ENCODE peak calls at places on chromosomes 13 and 19, in ten cellular contexts. A is HFF-Myc; Q is AG04450; O is GM23248; R is gastrocnemius medialis; W is CD8-positive, alpha-beta T cell; L is kidney epithelial cell; E is DND-41; V is cardiac fibroblast; D is breast epithelium. I is an unnamed sample.

GRCh38 chr19:57803594-57804325 is 11.0 kb downstream of the ZNF552 start:
- DNase-seq in A (peak), Q (peak), O (peak), R (no peak), W (no peak), L (peak), E (peak), V (peak), D (no peak), I (no peak)

GRCh38 chr19:54696766-54697165 is 27.5 kb upstream of the KIR3DL3 start:
- DNase-seq in A (no peak), Q (no peak), O (no peak), R (no peak), W (no peak), L (no peak), E (no peak), V (no peak), D (no peak), I (no peak)

GRCh38 chr19:21604941-21605548 is 99.6 kb downstream of the ZNF429 start:
- DNase-seq in A (no peak), Q (no peak), O (peak), R (peak), W (no peak), L (no peak), E (no peak), V (peak), D (peak), I (no peak)

GRCh38 chr19:1823539-1824251 is 11.6 kb upstream of the ATP8B3 start:
- DNase-seq in A (no peak), Q (no peak), O (no peak), R (no peak), W (no peak), L (no peak), E (no peak), V (no peak), D (no peak), I (no peak)

GRCh38 chr13:30572859-30573275 is 44.9 kb upstream of the USPL1 start:
- DNase-seq in A (no peak), Q (no peak), O (peak), R (no peak), W (no peak), L (no peak), E (peak), V (peak), D (no peak), I (no peak)

GRCh38 chr19:41431426-41432386 is 4.5 kb upstream of the B3GNT8 start:
- DNase-seq in A (no peak), Q (no peak), O (peak), R (peak), W (no peak), L (no peak), E (no peak), V (peak), D (no peak), I (no peak)

GRCh38 chr19:2016041-2016807 is 710 bp upstream of the BTBD2 start:
- DNase-seq in A (no peak), Q (peak), O (peak), R (peak), W (peak), L (no peak), E (peak), V (peak), D (peak), I (no peak)

GRCh38 chr19:48108997-48109782 is 1.4 kb downstream of the PLA2G4C start:
- DNase-seq in A (no peak), Q (no peak), O (no peak), R (no peak), W (no peak), L (no peak), E (no peak), V (no peak), D (no peak), I (no peak)

GRCh38 chr13:38733146-38733545 is 46.3 kb downstream of the FREM2 start:
- DNase-seq in A (no peak), Q (no peak), O (no peak), R (no peak), W (no peak), L (no peak), E (no peak), V (no peak), D (no peak), I (no peak)

GRCh38 chr19:55591555-55591954 is 7.8 kb downstream of the FIZ1 start:
- DNase-seq in A (no peak), Q (no peak), O (no peak), R (no peak), W (no peak), L (no peak), E (no peak), V (no peak), D (no peak), I (no peak)

GRCh38 chr19:37007587-37008220 is 70.5 kb upstream of the ZNF420 start:
- DNase-seq in A (peak), Q (peak), O (peak), R (peak), W (peak), L (no peak), E (no peak), V (peak), D (peak), I (no peak)

GRCh38 chr19:7772752-7773291 is 9.8 kb downstream of the CLEC4M start:
- DNase-seq in A (no peak), Q (no peak), O (peak), R (no peak), W (no peak), L (no peak), E (no peak), V (peak), D (no peak), I (no peak)

GRCh38 chr19:3178973-3179738 is 587 bp downstream of the S1PR4 start:
- DNase-seq in A (no peak), Q (no peak), O (no peak), R (no peak), W (no peak), L (no peak), E (no peak), V (no peak), D (no peak), I (no peak)

GRCh38 chr19:38905620-38906019 is 5.9 kb downstream of the NFKBIB start:
- DNase-seq in A (no peak), Q (no peak), O (no peak), R (no peak), W (no peak), L (no peak), E (no peak), V (no peak), D (no peak), I (no peak)

GRCh38 chr13:108463365-108463764 is 166.0 kb upstream of the MYO16 start:
- DNase-seq in A (peak), Q (peak), O (peak), R (no peak), W (no peak), L (peak), E (no peak), V (peak), D (no peak), I (no peak)

GRCh38 chr19:31349160-31349881 is at the start of gene TSHZ3:
- DNase-seq in A (no peak), Q (no peak), O (peak), R (peak), W (peak), L (no peak), E (peak), V (peak), D (no peak), I (no peak)

GRCh38 chr19:53945441-53945840 is 17.3 kb upstream of the CACNG8 start:
- DNase-seq in A (no peak), Q (no peak), O (peak), R (no peak), W (no peak), L (no peak), E (no peak), V (peak), D (no peak), I (no peak)

GRCh38 chr13:49064459-49064858 is 88.7 kb downstream of the FNDC3A start:
- DNase-seq in A (no peak), Q (no peak), O (no peak), R (no peak), W (no peak), L (no peak), E (no peak), V (no peak), D (no peak), I (no peak)

GRCh38 chr13:50844181-50844875 is 836 bp upstream of the DLEU7 start:
- DNase-seq in A (no peak), Q (no peak), O (no peak), R (no peak), W (no peak), L (no peak), E (peak), V (no peak), D (no peak), I (no peak)

GRCh38 chr19:40053491-40053890 is 2.5 kb downstream of the ZNF780B start:
- DNase-seq in A (no peak), Q (no peak), O (no peak), R (no peak), W (no peak), L (no peak), E (no peak), V (no peak), D (no peak), I (no peak)

GRCh38 chr19:5973867-5974635 is 3.9 kb downstream of the RANBP3 start:
- DNase-seq in A (no peak), Q (no peak), O (peak), R (no peak), W (no peak), L (no peak), E (no peak), V (no peak), D (no peak), I (no peak)

GRCh38 chr13:58858870-58859371 is 1227.4 kb downstream of the PCDH17 start:
- DNase-seq in A (no peak), Q (no peak), O (no peak), R (no peak), W (no peak), L (no peak), E (no peak), V (no peak), D (no peak), I (no peak)

GRCh38 chr13:58852076-58852475 is 1220.5 kb downstream of the PCDH17 start:
- DNase-seq in A (no peak), Q (no peak), O (no peak), R (no peak), W (no peak), L (no peak), E (no peak), V (no peak), D (no peak), I (no peak)

DNA sequence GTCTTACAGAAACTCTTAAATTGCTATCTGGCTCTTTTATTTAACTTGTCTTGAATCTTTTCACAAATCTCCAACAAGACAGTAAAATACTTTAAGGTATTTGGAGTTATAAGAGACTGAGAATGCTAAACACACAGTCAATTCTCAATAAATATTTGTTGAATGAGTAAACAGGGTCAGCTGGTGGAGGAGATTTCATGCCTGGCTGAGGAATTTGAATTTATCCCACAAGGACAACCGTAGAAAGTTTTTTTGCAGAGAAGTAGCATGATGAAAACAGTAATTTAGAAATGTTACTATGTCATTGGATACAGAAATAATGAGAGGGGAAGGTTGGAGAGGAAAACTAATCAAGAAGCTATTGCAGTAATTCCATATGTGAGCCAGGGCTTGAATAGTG is 1223.7 kb downstream of the PCDH17 start:
- DNase-seq in A (no peak), Q (no peak), O (no peak), R (no peak), W (no peak), L (no peak), E (no peak), V (no peak), D (no peak), I (no peak)
- H3K4me3 ChIP-seq in A (no peak), Q (no peak), O (no peak), R (no peak), W (no peak), L (no peak), E (no peak), V (no peak), D (no peak), I (no peak)

GRCh38 chr19:46296722-46297431 is at the start of gene HIF3A:
- DNase-seq in A (no peak), Q (no peak), O (peak), R (no peak), W (no peak), L (no peak), E (no peak), V (peak), D (no peak), I (no peak)

GRCh38 chr19:46297700-46298476 is 1.0 kb downstream of the HIF3A start:
- DNase-seq in A (no peak), Q (no peak), O (no peak), R (peak), W (no peak), L (no peak), E (no peak), V (peak), D (peak), I (no peak)

GRCh38 chr19:46298477-46299003 is 1.7 kb downstream of the HIF3A start:
- DNase-seq in A (no peak), Q (no peak), O (no peak), R (no peak), W (no peak), L (no peak), E (no peak), V (no peak), D (no peak), I (no peak)

GRCh38 chr19:46299004-46299509 is 2.2 kb downstream of the HIF3A start:
- DNase-seq in A (peak), Q (peak), O (peak), R (peak), W (no peak), L (peak), E (peak), V (peak), D (peak), I (no peak)

DNA sequence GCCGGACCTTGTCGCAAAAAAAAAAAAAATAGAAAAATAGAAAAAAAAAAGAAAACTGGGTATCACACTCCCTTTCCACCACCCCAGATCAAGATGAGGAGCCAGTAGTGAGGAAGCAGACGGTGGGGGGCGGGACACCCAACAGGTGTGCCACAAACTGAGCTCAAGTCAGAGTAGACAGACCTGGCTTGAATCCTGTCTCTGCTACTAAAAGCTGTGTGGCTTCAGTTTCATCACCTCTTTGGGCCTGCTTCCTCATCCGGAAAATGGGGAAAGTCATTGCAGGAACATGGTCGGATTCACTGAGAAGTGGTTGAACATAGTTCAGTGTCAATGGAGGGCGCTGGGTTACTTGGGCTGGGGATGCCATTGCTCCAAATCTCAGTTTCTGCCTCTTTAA is 2.9 kb downstream of the HIF3A start:
- DNase-seq in A (no peak), Q (no peak), O (no peak), R (no peak), W (no peak), L (no peak), E (no peak), V (no peak), D (no peak), I (no peak)
- H3K4me3 ChIP-seq in A (no peak), Q (no peak), O (no peak), R (peak), W (no peak), L (no peak), E (no peak), V (peak), D (peak), I (peak)

DNA sequence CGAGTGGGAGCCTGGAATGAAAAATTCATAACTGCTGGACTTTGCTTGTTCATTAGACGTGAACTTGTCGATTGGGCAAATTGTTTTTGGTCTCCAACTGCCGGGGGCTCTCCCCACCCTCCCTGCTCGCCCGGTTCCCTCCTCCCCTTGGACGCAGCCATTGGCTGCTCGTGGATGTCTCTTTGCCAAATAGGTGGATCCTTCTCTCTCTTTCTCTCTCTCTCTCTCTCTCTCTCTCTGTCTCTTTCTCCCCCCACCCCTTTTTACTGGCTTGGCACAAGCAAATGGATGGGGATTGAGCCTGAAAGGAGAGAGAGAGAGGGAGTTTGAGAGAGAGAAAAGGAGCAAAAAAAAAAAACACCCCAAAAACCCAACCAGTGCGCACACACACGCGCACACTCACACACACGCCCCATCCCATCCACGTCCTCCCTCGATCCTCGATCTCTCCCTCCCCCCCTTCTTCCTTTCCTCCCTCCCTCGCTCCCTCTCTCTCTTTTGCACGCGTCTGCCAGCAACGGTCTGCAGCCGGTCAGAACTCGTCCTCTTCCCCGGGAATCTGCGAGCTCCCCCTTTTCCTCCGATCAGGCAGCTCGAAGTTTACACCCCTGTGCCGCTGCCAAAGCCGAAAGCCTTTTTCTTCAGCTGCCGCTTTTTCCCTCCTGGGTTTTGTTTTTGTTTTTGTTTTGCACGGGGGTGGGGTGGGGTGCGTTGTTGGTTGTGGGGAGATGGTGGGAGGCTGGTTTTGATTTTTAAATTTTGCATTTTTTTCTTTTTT is 27.8 kb downstream of the NFIX start:
- DNase-seq in A (peak), Q (peak), O (peak), R (peak), W (no peak), L (no peak), E (peak), V (peak), D (peak), I (no peak)
- H3K4me3 ChIP-seq in A (peak), Q (peak), O (peak), R (peak), W (peak), L (peak), E (no peak), V (peak), D (peak), I (peak)

DNA sequence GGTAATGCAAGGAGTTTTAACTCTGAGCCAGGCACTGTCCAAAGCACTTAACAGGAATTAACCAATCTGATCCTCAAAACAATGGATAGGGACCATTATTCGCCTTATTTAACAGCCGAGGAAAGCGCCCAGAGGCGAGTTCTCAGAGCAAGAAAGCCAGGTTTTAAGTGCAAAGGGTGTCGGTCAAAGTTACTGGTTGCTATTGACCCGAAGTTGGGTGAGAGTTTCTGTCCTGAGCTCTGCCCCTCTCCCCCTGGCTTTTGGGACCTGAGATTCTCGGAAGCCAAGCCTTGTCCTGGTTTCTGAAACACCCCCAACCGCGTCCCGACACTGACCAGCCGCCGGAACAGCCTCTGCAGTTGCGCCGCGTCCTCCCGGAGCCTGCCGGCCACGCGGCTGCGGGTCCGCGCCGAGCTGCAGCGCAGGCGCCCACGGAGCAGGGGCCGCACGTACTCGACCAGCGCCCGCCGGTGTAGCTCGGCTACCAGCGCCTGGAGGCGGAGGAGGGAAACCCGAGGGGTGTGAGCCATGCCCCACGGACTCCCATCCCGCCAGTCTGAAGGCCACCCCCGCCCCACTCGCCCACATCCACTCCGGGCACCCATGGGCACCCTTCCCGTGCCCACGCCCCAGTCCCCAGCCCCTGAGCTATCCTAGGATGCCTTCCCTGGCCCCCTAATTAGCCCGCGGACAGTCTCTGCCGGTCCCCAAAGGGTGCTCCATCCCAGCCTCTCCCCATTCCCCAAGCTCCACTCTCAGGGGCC is 27.8 kb downstream of the EXOC3L2 start:
- DNase-seq in A (no peak), Q (no peak), O (peak), R (no peak), W (no peak), L (no peak), E (no peak), V (no peak), D (no peak), I (no peak)
- H3K4me3 ChIP-seq in A (no peak), Q (peak), O (peak), R (no peak), W (no peak), L (no peak), E (no peak), V (no peak), D (no peak), I (no peak)

GRCh38 chr13:113121928-113122420 is 625 bp upstream of the F10 start:
- DNase-seq in A (no peak), Q (no peak), O (no peak), R (peak), W (no peak), L (no peak), E (no peak), V (no peak), D (no peak), I (no peak)

GRCh38 chr13:113121183-113121927 is 1.2 kb upstream of the F10 start:
- DNase-seq in A (no peak), Q (no peak), O (no peak), R (peak), W (no peak), L (no peak), E (no peak), V (no peak), D (no peak), I (no peak)

GRCh38 chr13:113124211-113125025 is 1.8 kb downstream of the F10 start:
- DNase-seq in A (no peak), Q (no peak), O (no peak), R (peak), W (no peak), L (no peak), E (no peak), V (no peak), D (no peak), I (no peak)

GRCh38 chr13:113122571-113123225 is at the start of gene F10:
- DNase-seq in A (no peak), Q (peak), O (peak), R (peak), W (no peak), L (no peak), E (no peak), V (peak), D (no peak), I (no peak)

GRCh38 chr13:113123226-113124150 is 889 bp downstream of the F10 start:
- DNase-seq in A (no peak), Q (no peak), O (peak), R (no peak), W (no peak), L (no peak), E (no peak), V (no peak), D (no peak), I (no peak)
- H3K4me3 ChIP-seq in A (peak), Q (peak), O (peak), R (no peak), W (no peak), L (no peak), E (no peak), V (no peak), D (peak), I (peak)

GRCh38 chr13:84553252-84553651 is 671.0 kb upstream of the SLITRK1 start:
- DNase-seq in A (no peak), Q (no peak), O (no peak), R (no peak), W (no peak), L (no peak), E (no peak), V (no peak), D (no peak), I (no peak)
- H3K4me3 ChIP-seq in A (no peak), Q (no peak), O (no peak), R (no peak), W (no peak), L (no peak), E (no peak), V (no peak), D (no peak), I (no peak)

DNA sequence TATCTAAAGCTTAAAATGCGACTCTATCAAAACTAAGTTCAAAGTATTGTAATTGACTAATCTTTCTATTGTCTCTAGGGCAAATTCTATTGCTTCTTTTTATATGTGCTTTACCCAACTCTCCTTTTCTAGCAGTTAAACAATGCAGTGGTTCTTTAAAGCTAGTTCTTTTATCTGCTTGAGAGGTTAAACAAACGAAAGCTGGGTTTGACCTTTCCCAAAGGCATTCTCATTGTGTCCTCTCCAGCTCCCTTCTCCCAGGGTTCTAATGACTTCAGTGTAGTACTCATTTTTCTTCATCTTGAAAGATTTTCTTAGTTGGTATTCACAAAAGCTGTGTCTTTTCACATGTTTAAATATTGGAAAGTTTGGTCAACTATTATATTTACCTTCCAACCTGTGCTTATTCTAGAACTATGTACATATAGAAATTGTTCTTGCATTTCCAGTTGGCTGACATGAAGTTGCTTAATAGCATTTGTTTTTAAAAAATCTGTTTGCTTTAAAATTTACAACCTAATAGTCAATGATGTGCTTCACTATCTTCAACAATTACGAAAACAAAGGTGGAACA is 1.5 kb downstream of the WASF3 start:
- DNase-seq in A (no peak), Q (no peak), O (peak), R (no peak), W (no peak), L (no peak), E (no peak), V (no peak), D (no peak), I (no peak)
- H3K4me3 ChIP-seq in A (peak), Q (peak), O (peak), R (peak), W (no peak), L (no peak), E (no peak), V (no peak), D (peak), I (no peak)